ENCODE peak calls at places on chromosomes 16 and 17, in four cellular contexts. W is IMR-90, I is transverse colon, K is left lung. T is an unnamed sample.

GRCh38 chr17:47649972-47650524 is 329 bp downstream of the KPNB1 start:
- DNase-seq in K (peak), W (no peak), I (no peak), T (no peak)

GRCh38 chr17:61155590-61156181 is 244.0 kb upstream of the TBX2 start:
- DNase-seq in I (no peak), K (no peak), W (no peak), T (no peak)

GRCh38 chr17:64232466-64233262 is 30.4 kb downstream of the TEX2 start:
- DNase-seq in W (no peak), I (no peak), K (no peak), T (no peak)

GRCh38 chr16:88435437-88436355 is 17.4 kb upstream of the ZFPM1 start:
- DNase-seq in I (no peak), W (no peak), K (no peak), T (no peak)

GRCh38 chr16:88713568-88714419 is 7.5 kb downstream of the CTU2 start:
- DNase-seq in I (no peak), W (peak), K (no peak), T (no peak)

GRCh38 chr17:17051791-17052461 is 9.7 kb downstream of the MPRIP start:
- DNase-seq in I (peak), W (peak), K (no peak), T (no peak)

GRCh38 chr16:51569204-51569911 is 418.3 kb upstream of the SALL1 start:
- DNase-seq in K (no peak), W (no peak), I (no peak), T (no peak)

GRCh38 chr17:1039511-1040215 is 42.7 kb downstream of the TIMM22 start:
- DNase-seq in I (peak), K (peak), W (no peak), T (no peak)

GRCh38 chr16:64346080-64346479 is 775.8 kb downstream of the CDH11 start:
- DNase-seq in I (no peak), W (no peak), K (no peak), T (no peak)

GRCh38 chr16:76278976-76279375 is 1.8 kb downstream of the CNTNAP4 start:
- DNase-seq in K (no peak), W (no peak), I (no peak), T (no peak)

GRCh38 chr16:84654238-84654637 is 5.9 kb downstream of the KLHL36 start:
- DNase-seq in W (no peak), I (no peak), K (no peak), T (no peak)

GRCh38 chr16:85750021-85750826 is 672 bp downstream of the C16orf74 start:
- DNase-seq in K (peak), I (peak), W (peak), T (no peak)

GRCh38 chr17:17151962-17152361 is 54.2 kb downstream of the PLD6 start:
- DNase-seq in I (peak), W (peak), K (peak), T (no peak)

GRCh38 chr17:81388091-81388611 is 7.1 kb upstream of the BAHCC1 start:
- DNase-seq in W (no peak), K (no peak), I (no peak), T (no peak)

GRCh38 chr17:9768381-9768934 is 22.9 kb downstream of the DHRS7C start:
- DNase-seq in W (peak), K (no peak), I (no peak), T (no peak)

GRCh38 chr17:59812139-59812538 is 80.6 kb downstream of the TUBD1 start:
- DNase-seq in K (no peak), I (no peak), W (no peak), T (no peak)

GRCh38 chr17:21425321-21425720 is 49.2 kb downstream of the KCNJ12 start:
- DNase-seq in I (no peak), W (no peak), K (no peak), T (no peak)

GRCh38 chr16:15949210-15950166 is at the start of gene ABCC1:
- DNase-seq in K (peak), W (no peak), I (peak), T (peak)

GRCh38 chr17:75031972-75032895 is 14.5 kb downstream of the ATP5PD start:
- DNase-seq in K (peak), W (peak), I (peak), T (peak)

GRCh38 chr17:57604771-57605733 is 140.0 kb downstream of the CCDC182 start:
- DNase-seq in K (no peak), I (peak), W (peak), T (peak)

GRCh38 chr17:77581480-77581879 is 377.0 kb upstream of the TNRC6C start:
- DNase-seq in K (no peak), I (no peak), W (peak), T (no peak)

GRCh38 chr17:46063239-46063638 is 64.2 kb downstream of the STH start:
- DNase-seq in W (peak), K (no peak), I (no peak), T (no peak)

GRCh38 chr17:4594406-4595349 is 10.3 kb downstream of the SMTNL2 start:
- DNase-seq in W (no peak), K (no peak), I (peak), T (no peak)

GRCh38 chr16:85220125-85220839 is 108.0 kb upstream of the CIBAR2 start:
- DNase-seq in I (peak), K (peak), W (peak), T (no peak)

GRCh38 chr17:63841350-63842172 is 924 bp downstream of the SMARCD2 start:
- DNase-seq in I (peak), K (peak), W (peak), T (no peak)

GRCh38 chr17:10215286-10215685 is 16.9 kb upstream of the GAS7 start:
- DNase-seq in W (no peak), I (no peak), K (no peak), T (no peak)

DNA sequence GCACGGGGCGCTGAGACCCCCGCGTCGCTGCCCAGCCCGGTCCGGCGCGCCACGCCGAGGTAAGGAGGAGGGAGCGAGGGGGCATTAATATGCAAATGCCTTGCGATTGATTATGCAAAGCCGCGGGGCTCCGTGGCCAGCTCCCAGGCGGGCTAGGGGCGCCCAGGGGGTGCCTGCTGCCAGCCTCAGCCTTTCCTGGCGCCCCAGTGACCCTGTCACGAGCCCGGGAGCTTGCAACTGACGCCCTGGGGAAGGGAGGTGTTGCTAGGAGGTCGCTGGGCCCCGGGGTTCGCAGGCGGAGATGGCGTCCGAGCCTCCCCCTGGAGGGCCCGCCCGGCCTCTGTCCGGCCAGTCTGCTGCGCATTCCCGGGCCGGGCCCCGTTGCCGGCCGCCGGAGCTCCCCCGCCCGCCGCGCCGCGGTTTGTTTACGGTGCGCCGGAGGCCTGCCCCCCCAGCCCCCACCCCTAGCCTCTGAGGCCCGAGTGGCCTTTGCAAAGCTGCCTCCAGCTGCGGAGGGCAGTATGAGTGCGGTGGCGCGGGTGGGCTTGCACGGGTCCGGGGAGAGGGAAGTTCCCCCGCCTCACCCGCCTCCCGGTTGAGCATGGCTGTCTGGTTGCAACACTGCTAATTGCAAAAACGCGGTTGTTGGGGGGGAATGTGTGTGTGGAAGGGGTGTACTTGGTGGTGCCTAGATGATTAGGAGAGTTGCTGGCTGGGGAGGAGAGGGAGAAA is 435 bp downstream of the THRA start:
- DNase-seq in W (no peak), K (peak), I (peak), T (no peak)
- TF ChIP-seq CTCF in W (no peak), K (no peak), I (no peak), T (no peak)

GRCh38 chr17:2346475-2346874 is 9.2 kb downstream of the SGSM2 start:
- DNase-seq in W (no peak), K (no peak), I (no peak), T (no peak)

GRCh38 chr17:2351269-2351668 is 14.0 kb downstream of the SGSM2 start:
- DNase-seq in I (no peak), W (no peak), K (no peak), T (no peak)

GRCh38 chr17:2344528-2344927 is 7.2 kb downstream of the SGSM2 start:
- DNase-seq in K (no peak), I (no peak), W (no peak), T (no peak)

GRCh38 chr17:2343421-2343820 is 6.1 kb downstream of the SGSM2 start:
- DNase-seq in W (no peak), I (peak), K (no peak), T (no peak)

DNA sequence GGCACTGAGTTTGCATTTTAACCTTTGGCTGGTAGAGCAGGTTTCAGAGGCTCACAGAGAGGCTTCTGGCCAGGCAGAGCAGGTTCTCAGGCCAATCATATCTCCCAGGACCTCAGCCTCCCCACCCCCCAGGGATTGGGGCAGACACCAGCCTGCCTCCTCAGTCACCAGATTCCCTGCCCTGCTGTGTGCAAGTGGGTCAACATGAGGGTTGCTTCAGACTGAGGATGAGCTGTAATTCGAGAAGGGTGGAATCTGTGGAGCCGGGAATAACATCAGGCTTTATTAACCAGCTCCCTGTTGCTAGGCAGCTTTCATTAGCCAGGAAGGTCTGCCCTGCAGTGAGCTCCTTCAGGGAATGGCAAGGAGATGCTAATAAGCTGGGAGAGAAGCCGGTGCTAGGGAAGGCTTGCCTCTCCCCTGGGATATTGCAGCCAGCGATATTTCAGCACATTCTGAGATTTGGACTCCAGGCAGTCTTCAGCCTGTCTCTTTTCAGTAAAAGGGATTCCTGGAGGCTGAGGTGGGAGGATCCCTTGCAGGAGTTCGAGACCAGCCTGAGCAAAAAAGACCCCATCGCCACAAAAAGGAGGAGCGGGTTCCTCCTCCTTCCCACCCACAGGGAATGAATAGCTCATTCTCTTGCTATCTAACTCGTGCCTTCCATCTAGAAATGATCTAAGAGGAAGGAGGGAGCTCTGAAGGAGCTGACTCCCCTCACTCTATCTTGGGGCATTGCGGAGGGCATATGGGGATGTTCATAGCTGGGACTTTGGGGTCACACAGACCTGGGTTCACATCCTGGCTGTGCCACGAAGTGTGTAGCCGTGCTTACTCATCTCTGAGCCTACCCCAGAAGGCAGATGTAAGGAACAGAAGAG is 10.7 kb downstream of the SGSM2 start:
- DNase-seq in I (peak), W (peak), K (no peak), T (no peak)
- H3K27ac ChIP-seq in I (no peak), W (peak), K (no peak), T (no peak)

DNA sequence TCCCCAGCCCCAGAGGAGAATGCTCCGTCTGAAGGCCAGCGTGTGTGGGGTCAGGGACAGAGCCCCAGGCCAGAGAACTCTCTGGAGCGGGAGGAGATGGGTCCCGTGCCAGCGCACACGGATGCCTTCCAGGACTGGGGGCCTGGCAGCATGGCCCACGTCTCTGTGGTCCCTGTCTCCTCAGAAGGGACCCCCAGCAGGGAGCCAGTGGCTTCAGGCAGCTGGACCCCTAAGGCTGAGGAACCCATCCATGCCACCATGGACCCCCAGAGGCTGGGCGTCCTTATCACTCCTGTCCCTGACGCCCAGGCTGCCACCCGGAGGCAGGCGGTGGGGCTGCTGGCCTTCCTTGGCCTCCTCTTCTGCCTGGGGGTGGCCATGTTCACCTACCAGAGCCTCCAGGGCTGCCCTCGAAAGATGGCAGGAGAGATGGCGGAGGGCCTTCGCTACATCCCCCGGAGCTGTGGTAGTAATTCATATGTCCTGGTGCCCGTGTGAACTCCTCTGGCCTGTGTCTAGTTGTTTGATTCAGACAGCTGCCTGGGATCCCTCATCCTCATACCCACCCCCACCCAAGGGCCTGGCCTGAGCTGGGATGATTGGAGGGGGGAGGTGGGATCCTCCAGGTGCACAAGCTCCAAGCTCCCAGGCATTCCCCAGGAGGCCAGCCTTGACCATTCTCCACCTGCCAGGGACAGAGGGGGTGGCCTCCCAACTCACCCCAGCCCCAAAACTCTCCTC is 10.4 kb downstream of the CX3CL1 start:
- DNase-seq in I (no peak), W (no peak), K (no peak), T (no peak)
- TF ChIP-seq CTCF in I (no peak), W (no peak), K (no peak), T (no peak)

GRCh38 chr17:66676421-66676820 is 158.5 kb upstream of the CACNG5 start:
- DNase-seq in W (no peak), I (peak), K (peak), T (no peak)

GRCh38 chr17:66673668-66674276 is 161.1 kb upstream of the CACNG5 start:
- DNase-seq in W (peak), I (peak), K (no peak), T (peak)

GRCh38 chr17:66677201-66677981 is 157.5 kb upstream of the CACNG5 start:
- DNase-seq in W (peak), I (no peak), K (no peak), T (no peak)

GRCh38 chr17:66675991-66676371 is 158.9 kb upstream of the CACNG5 start:
- DNase-seq in I (no peak), K (peak), W (no peak), T (no peak)

DNA sequence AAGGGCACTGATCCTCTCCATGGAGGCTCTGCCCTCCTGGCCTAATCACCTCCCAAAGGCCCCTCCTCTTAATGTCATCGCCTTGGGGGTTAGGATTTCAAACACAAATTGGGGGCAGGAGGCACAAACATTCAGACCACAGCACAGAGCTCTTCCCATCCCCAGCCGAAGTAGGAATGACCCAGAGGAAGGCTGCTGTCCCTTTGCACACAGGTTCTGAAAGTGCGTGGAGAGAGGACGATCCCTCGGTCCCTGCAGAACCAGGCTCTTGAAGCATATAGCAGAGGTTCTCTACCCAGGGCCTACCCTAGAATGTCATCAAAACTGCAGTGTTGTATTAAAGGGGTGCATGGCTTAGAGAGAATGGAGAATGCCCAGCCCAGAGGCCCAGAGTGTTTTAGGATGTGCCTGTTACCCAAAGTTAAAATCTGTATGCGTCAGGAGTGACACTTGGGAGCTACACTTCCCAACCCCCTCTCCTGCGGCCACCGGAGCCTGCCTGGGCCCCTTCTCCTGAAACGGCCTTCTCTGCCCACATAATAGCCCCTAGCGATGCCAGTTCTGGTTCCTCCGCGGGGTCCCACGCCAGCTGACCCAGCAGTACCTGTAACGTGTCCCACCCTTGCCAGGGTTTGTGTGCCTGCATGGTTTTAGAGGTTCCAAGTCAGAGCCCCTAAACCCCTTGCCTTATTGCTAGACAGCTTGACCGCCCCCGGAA is 159.5 kb upstream of the CACNG5 start:
- DNase-seq in W (no peak), I (no peak), K (no peak), T (no peak)
- H3K27ac ChIP-seq in W (no peak), I (peak), K (peak), T (no peak)

DNA sequence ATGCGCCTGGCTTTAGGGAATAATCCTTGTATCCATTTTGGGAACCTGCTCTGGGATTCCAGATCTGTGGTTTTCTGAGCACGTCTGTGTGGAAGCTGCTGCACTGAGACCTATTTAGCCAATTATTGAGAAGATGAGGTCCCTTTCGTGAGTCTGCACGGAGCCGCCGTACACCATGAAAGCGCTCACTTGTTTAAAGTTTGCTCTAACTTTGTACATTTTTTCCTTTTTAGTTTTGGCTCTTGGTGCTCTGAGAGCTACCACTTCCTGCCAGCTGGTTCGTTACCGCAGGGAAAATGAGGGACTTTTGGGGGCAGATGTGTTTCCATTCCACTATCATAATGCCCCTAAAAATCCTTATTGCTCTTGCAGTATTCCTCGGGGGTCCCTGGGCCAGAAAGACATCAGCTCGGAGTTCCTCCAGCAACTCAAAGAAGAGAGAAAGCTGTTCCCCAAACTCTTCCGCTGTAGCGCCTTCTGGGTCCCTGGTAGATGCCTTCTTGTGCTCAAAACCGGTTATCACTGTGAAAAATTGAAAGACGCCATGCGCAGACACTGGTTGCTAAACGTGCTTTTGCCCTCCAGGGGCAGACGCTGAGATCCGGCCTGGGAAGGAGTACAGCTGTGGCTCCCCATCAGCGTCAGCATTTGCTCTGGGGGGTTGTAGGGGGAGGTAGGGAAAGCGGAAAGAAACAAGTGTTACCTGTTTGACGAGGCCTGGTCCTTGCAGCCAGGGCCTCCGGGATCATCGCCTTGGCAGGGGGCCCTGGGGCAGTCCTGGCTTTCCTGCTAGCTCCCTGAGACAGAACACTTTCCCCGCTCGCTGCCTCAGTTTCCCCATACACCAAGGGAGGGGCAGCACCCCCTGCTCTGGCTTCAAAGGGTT is 238.1 kb downstream of the MRTFB start:
- DNase-seq in K (no peak), I (no peak), W (peak), T (peak)
- TF ChIP-seq CTCF in K (no peak), I (no peak), W (no peak), T (peak)